ENCODE peak calls at places on chromosome 21, in nine cellular contexts. One of them, this sample, is unnamed.

GRCh38 chr21:17925900-17926299 is 106.7 kb upstream of the C21orf91 start:
- DNase-seq in naive thymus-derived CD4-positive, alpha-beta T cell: no peak
- DNase-seq in esophagus squamous epithelium: no peak
- DNase-seq in iPS DF 6.9: no peak
- DNase-seq in OCI-LY7: peak; percentile 21
- DNase-seq in MM.1S: peak; percentile 63
- DNase-seq in stomach: no peak
- DNase-seq in A549: no peak
- DNase-seq in psoas muscle: no peak
- DNase-seq in this sample: no peak

GRCh38 chr21:34797926-34798595 is 129.3 kb downstream of the CLIC6 start:
- DNase-seq in naive thymus-derived CD4-positive, alpha-beta T cell: no peak
- DNase-seq in esophagus squamous epithelium: no peak
- DNase-seq in iPS DF 6.9: no peak
- DNase-seq in OCI-LY7: no peak
- DNase-seq in MM.1S: no peak
- DNase-seq in stomach: no peak
- DNase-seq in A549: no peak
- DNase-seq in psoas muscle: no peak
- DNase-seq in this sample: no peak

GRCh38 chr21:25897383-25897782 is 162.6 kb downstream of the GABPA start:
- DNase-seq in naive thymus-derived CD4-positive, alpha-beta T cell: no peak
- DNase-seq in esophagus squamous epithelium: no peak
- DNase-seq in iPS DF 6.9: no peak
- DNase-seq in OCI-LY7: no peak
- DNase-seq in MM.1S: no peak
- DNase-seq in stomach: no peak
- DNase-seq in A549: no peak
- DNase-seq in psoas muscle: no peak
- DNase-seq in this sample: no peak

GRCh38 chr21:17819114-17819877 is at the start of gene C21orf91:
- DNase-seq in naive thymus-derived CD4-positive, alpha-beta T cell: peak; percentile 92
- DNase-seq in esophagus squamous epithelium: peak; percentile 43
- DNase-seq in iPS DF 6.9: peak; percentile 13
- DNase-seq in OCI-LY7: peak; percentile 94
- DNase-seq in MM.1S: peak; percentile 83
- DNase-seq in stomach: peak; percentile 87
- DNase-seq in A549: peak; percentile 58
- DNase-seq in psoas muscle: peak; percentile 91
- DNase-seq in this sample: peak; percentile 88

GRCh38 chr21:41808846-41809245 is 42.0 kb upstream of the RIPK4 start:
- DNase-seq in naive thymus-derived CD4-positive, alpha-beta T cell: no peak
- DNase-seq in esophagus squamous epithelium: no peak
- DNase-seq in iPS DF 6.9: no peak
- DNase-seq in OCI-LY7: no peak
- DNase-seq in MM.1S: no peak
- DNase-seq in stomach: no peak
- DNase-seq in A549: no peak
- DNase-seq in psoas muscle: no peak
- DNase-seq in this sample: no peak

GRCh38 chr21:32325706-32326105 is 27.1 kb downstream of the MRAP start:
- DNase-seq in naive thymus-derived CD4-positive, alpha-beta T cell: no peak
- DNase-seq in esophagus squamous epithelium: no peak
- DNase-seq in iPS DF 6.9: no peak
- DNase-seq in OCI-LY7: no peak
- DNase-seq in MM.1S: no peak
- DNase-seq in stomach: no peak
- DNase-seq in A549: no peak
- DNase-seq in psoas muscle: no peak
- DNase-seq in this sample: peak; percentile 15

GRCh38 chr21:18249542-18250152 is 5.0 kb downstream of the CHODL start:
- DNase-seq in naive thymus-derived CD4-positive, alpha-beta T cell: no peak
- DNase-seq in esophagus squamous epithelium: no peak
- DNase-seq in iPS DF 6.9: no peak
- DNase-seq in OCI-LY7: no peak
- DNase-seq in MM.1S: peak; percentile 56
- DNase-seq in stomach: no peak
- DNase-seq in A549: no peak
- DNase-seq in psoas muscle: no peak
- DNase-seq in this sample: peak; percentile 53

GRCh38 chr21:42191064-42191463 is 27.9 kb upstream of the ABCG1 start:
- DNase-seq in naive thymus-derived CD4-positive, alpha-beta T cell: no peak
- DNase-seq in esophagus squamous epithelium: no peak
- DNase-seq in iPS DF 6.9: no peak
- DNase-seq in OCI-LY7: no peak
- DNase-seq in MM.1S: no peak
- DNase-seq in stomach: no peak
- DNase-seq in A549: no peak
- DNase-seq in psoas muscle: no peak
- DNase-seq in this sample: no peak

GRCh38 chr21:46111193-46111571 is 13.3 kb downstream of the COL6A2 start:
- DNase-seq in naive thymus-derived CD4-positive, alpha-beta T cell: no peak
- DNase-seq in esophagus squamous epithelium: no peak
- DNase-seq in iPS DF 6.9: no peak
- DNase-seq in OCI-LY7: no peak
- DNase-seq in MM.1S: no peak
- DNase-seq in stomach: peak; percentile 17
- DNase-seq in A549: no peak
- DNase-seq in psoas muscle: no peak
- DNase-seq in this sample: peak; percentile 35

GRCh38 chr21:46110499-46111192 is 12.7 kb downstream of the COL6A2 start:
- DNase-seq in naive thymus-derived CD4-positive, alpha-beta T cell: no peak
- DNase-seq in esophagus squamous epithelium: no peak
- DNase-seq in iPS DF 6.9: no peak
- DNase-seq in OCI-LY7: no peak
- DNase-seq in MM.1S: no peak
- DNase-seq in stomach: peak; percentile 21
- DNase-seq in A549: no peak
- DNase-seq in psoas muscle: peak; percentile 25
- DNase-seq in this sample: peak; percentile 46

GRCh38 chr21:46109251-46110221 is 11.6 kb downstream of the COL6A2 start:
- DNase-seq in naive thymus-derived CD4-positive, alpha-beta T cell: no peak
- DNase-seq in esophagus squamous epithelium: no peak
- DNase-seq in iPS DF 6.9: no peak
- DNase-seq in OCI-LY7: no peak
- DNase-seq in MM.1S: no peak
- DNase-seq in stomach: peak; percentile 9
- DNase-seq in A549: no peak
- DNase-seq in psoas muscle: no peak
- DNase-seq in this sample: peak; percentile 32

GRCh38 chr21:46111857-46112730 is 14.2 kb downstream of the COL6A2 start:
- DNase-seq in naive thymus-derived CD4-positive, alpha-beta T cell: no peak
- DNase-seq in esophagus squamous epithelium: no peak
- DNase-seq in iPS DF 6.9: no peak
- DNase-seq in OCI-LY7: no peak
- DNase-seq in MM.1S: no peak
- DNase-seq in stomach: peak; percentile 24
- DNase-seq in A549: no peak
- DNase-seq in psoas muscle: peak; percentile 15
- DNase-seq in this sample: no peak

GRCh38 chr21:46108827-46109226 is 10.9 kb downstream of the COL6A2 start:
- DNase-seq in naive thymus-derived CD4-positive, alpha-beta T cell: no peak
- DNase-seq in esophagus squamous epithelium: no peak
- DNase-seq in iPS DF 6.9: no peak
- DNase-seq in OCI-LY7: no peak
- DNase-seq in MM.1S: no peak
- DNase-seq in stomach: peak; percentile 7
- DNase-seq in A549: no peak
- DNase-seq in psoas muscle: no peak
- DNase-seq in this sample: peak; percentile 32
- H3K9me3 ChIP-seq in naive thymus-derived CD4-positive, alpha-beta T cell: peaks cover 6% of the 10 kb centered on the region
- H3K9me3 ChIP-seq in esophagus squamous epithelium: no peaks in the 10 kb centered on the region
- H3K9me3 ChIP-seq in iPS DF 6.9: no peaks in the 10 kb centered on the region
- H3K9me3 ChIP-seq in OCI-LY7: peaks cover 7% of the 10 kb centered on the region
- H3K9me3 ChIP-seq in MM.1S: no peaks in the 10 kb centered on the region
- H3K9me3 ChIP-seq in stomach: peaks cover 20% of the 10 kb centered on the region
- H3K9me3 ChIP-seq in A549: peaks cover 2% of the 10 kb centered on the region
- H3K9me3 ChIP-seq in psoas muscle: peaks cover 7% of the 10 kb centered on the region
- H3K9me3 ChIP-seq in this sample: peaks cover 57% of the 10 kb centered on the region

GRCh38 chr21:37227071-37228002 is 39.8 kb downstream of the VPS26C start:
- DNase-seq in naive thymus-derived CD4-positive, alpha-beta T cell: no peak
- DNase-seq in esophagus squamous epithelium: no peak
- DNase-seq in iPS DF 6.9: no peak
- DNase-seq in OCI-LY7: no peak
- DNase-seq in MM.1S: no peak
- DNase-seq in stomach: no peak
- DNase-seq in A549: no peak
- DNase-seq in psoas muscle: no peak
- DNase-seq in this sample: no peak

GRCh38 chr21:37224861-37225260 is 42.3 kb downstream of the VPS26C start:
- DNase-seq in naive thymus-derived CD4-positive, alpha-beta T cell: no peak
- DNase-seq in esophagus squamous epithelium: no peak
- DNase-seq in iPS DF 6.9: no peak
- DNase-seq in OCI-LY7: no peak
- DNase-seq in MM.1S: no peak
- DNase-seq in stomach: no peak
- DNase-seq in A549: no peak
- DNase-seq in psoas muscle: no peak
- DNase-seq in this sample: no peak

GRCh38 chr21:37226356-37226920 is 40.7 kb downstream of the VPS26C start:
- DNase-seq in naive thymus-derived CD4-positive, alpha-beta T cell: no peak
- DNase-seq in esophagus squamous epithelium: no peak
- DNase-seq in iPS DF 6.9: no peak
- DNase-seq in OCI-LY7: no peak
- DNase-seq in MM.1S: no peak
- DNase-seq in stomach: no peak
- DNase-seq in A549: no peak
- DNase-seq in psoas muscle: no peak
- DNase-seq in this sample: no peak

GRCh38 chr21:37223804-37224345 is 43.3 kb downstream of the VPS26C start:
- DNase-seq in naive thymus-derived CD4-positive, alpha-beta T cell: no peak
- DNase-seq in esophagus squamous epithelium: no peak
- DNase-seq in iPS DF 6.9: no peak
- DNase-seq in OCI-LY7: no peak
- DNase-seq in MM.1S: no peak
- DNase-seq in stomach: no peak
- DNase-seq in A549: no peak
- DNase-seq in psoas muscle: no peak
- DNase-seq in this sample: no peak

DNA sequence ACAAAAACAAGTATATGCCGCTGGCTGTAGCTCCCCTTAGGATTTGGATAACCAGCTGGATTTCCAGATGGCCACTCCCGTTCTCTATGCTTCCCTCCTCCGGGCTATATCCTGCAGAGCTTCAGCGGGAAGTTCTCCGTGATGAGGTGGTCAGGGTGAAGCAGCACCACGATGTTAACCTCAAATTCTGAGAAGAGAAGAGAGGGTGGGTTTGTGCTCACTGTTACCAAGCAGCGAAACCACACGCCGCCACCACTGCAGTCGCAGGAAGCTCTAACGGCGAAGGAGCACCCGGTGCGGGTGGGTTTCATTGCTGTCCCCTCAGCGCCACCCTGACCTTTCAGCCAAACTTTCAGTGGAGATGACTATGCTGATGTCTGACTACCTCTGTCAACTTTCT is 41.7 kb downstream of the VPS26C start:
- DNase-seq in naive thymus-derived CD4-positive, alpha-beta T cell: peak; percentile 48
- DNase-seq in esophagus squamous epithelium: no peak
- DNase-seq in iPS DF 6.9: no peak
- DNase-seq in OCI-LY7: no peak
- DNase-seq in MM.1S: no peak
- DNase-seq in stomach: no peak
- DNase-seq in A549: no peak
- DNase-seq in psoas muscle: no peak
- DNase-seq in this sample: no peak
- H3K27ac ChIP-seq in naive thymus-derived CD4-positive, alpha-beta T cell: peak overlapping the region; percentile 64
- H3K27ac ChIP-seq in esophagus squamous epithelium: no peak overlapping the region
- H3K27ac ChIP-seq in iPS DF 6.9: no peak overlapping the region
- H3K27ac ChIP-seq in OCI-LY7: no peak overlapping the region
- H3K27ac ChIP-seq in MM.1S: no peak overlapping the region
- H3K27ac ChIP-seq in stomach: no peak overlapping the region
- H3K27ac ChIP-seq in A549: no peak overlapping the region
- H3K27ac ChIP-seq in psoas muscle: no peak overlapping the region
- H3K27ac ChIP-seq in this sample: no peak overlapping the region

GRCh38 chr21:36552458-36552800 is 72.5 kb upstream of the CLDN14 start:
- DNase-seq in naive thymus-derived CD4-positive, alpha-beta T cell: no peak
- DNase-seq in esophagus squamous epithelium: no peak
- DNase-seq in iPS DF 6.9: no peak
- DNase-seq in OCI-LY7: no peak
- DNase-seq in MM.1S: no peak
- DNase-seq in stomach: no peak
- DNase-seq in A549: no peak
- DNase-seq in psoas muscle: no peak
- DNase-seq in this sample: no peak

GRCh38 chr21:36555199-36555598 is 75.3 kb upstream of the CLDN14 start:
- DNase-seq in naive thymus-derived CD4-positive, alpha-beta T cell: no peak
- DNase-seq in esophagus squamous epithelium: no peak
- DNase-seq in iPS DF 6.9: no peak
- DNase-seq in OCI-LY7: no peak
- DNase-seq in MM.1S: no peak
- DNase-seq in stomach: no peak
- DNase-seq in A549: no peak
- DNase-seq in psoas muscle: no peak
- DNase-seq in this sample: no peak

GRCh38 chr21:36554411-36555157 is 74.7 kb upstream of the CLDN14 start:
- DNase-seq in naive thymus-derived CD4-positive, alpha-beta T cell: no peak
- DNase-seq in esophagus squamous epithelium: no peak
- DNase-seq in iPS DF 6.9: no peak
- DNase-seq in OCI-LY7: no peak
- DNase-seq in MM.1S: no peak
- DNase-seq in stomach: no peak
- DNase-seq in A549: no peak
- DNase-seq in psoas muscle: no peak
- DNase-seq in this sample: peak; percentile 64

GRCh38 chr21:36551731-36552457 is 72.0 kb upstream of the CLDN14 start:
- DNase-seq in naive thymus-derived CD4-positive, alpha-beta T cell: no peak
- DNase-seq in esophagus squamous epithelium: no peak
- DNase-seq in iPS DF 6.9: no peak
- DNase-seq in OCI-LY7: no peak
- DNase-seq in MM.1S: no peak
- DNase-seq in stomach: no peak
- DNase-seq in A549: no peak
- DNase-seq in psoas muscle: no peak
- DNase-seq in this sample: no peak

DNA sequence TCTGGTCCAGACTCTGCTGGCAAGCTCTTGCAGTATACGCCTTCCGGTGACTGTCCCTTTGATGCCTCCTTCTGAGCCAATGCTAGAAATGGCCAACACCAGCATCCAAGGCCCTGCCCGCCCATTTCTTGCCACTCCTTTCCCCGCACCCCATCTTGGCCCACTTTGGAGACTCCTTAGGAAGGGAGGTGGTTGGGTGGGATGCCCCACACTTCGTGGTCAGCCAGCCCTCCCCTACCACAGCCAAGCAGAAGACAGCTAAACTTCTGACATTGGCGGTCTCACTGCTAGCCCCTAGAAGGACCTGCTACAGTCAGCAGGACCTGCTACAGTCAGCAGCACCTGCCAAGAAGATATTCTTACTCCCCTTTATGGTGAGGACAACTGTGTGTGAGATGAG is 73.5 kb upstream of the CLDN14 start:
- DNase-seq in naive thymus-derived CD4-positive, alpha-beta T cell: no peak
- DNase-seq in esophagus squamous epithelium: no peak
- DNase-seq in iPS DF 6.9: no peak
- DNase-seq in OCI-LY7: no peak
- DNase-seq in MM.1S: no peak
- DNase-seq in stomach: no peak
- DNase-seq in A549: no peak
- DNase-seq in psoas muscle: no peak
- DNase-seq in this sample: no peak
- H3K9me3 ChIP-seq in naive thymus-derived CD4-positive, alpha-beta T cell: no peaks in the 10 kb centered on the region
- H3K9me3 ChIP-seq in esophagus squamous epithelium: no peaks in the 10 kb centered on the region
- H3K9me3 ChIP-seq in iPS DF 6.9: no peaks in the 10 kb centered on the region
- H3K9me3 ChIP-seq in OCI-LY7: no peaks in the 10 kb centered on the region
- H3K9me3 ChIP-seq in MM.1S: no peaks in the 10 kb centered on the region
- H3K9me3 ChIP-seq in stomach: no peaks in the 10 kb centered on the region
- H3K9me3 ChIP-seq in A549: no peaks in the 10 kb centered on the region
- H3K9me3 ChIP-seq in psoas muscle: no peaks in the 10 kb centered on the region
- H3K9me3 ChIP-seq in this sample: no peaks in the 10 kb centered on the region

GRCh38 chr21:38898422-38899098 is 92.8 kb downstream of the ETS2 start:
- DNase-seq in naive thymus-derived CD4-positive, alpha-beta T cell: no peak
- DNase-seq in esophagus squamous epithelium: no peak
- DNase-seq in iPS DF 6.9: no peak
- DNase-seq in OCI-LY7: no peak
- DNase-seq in MM.1S: no peak
- DNase-seq in stomach: no peak
- DNase-seq in A549: no peak
- DNase-seq in psoas muscle: no peak
- DNase-seq in this sample: no peak

GRCh38 chr21:38900499-38900898 is 94.8 kb downstream of the ETS2 start:
- DNase-seq in naive thymus-derived CD4-positive, alpha-beta T cell: no peak
- DNase-seq in esophagus squamous epithelium: no peak
- DNase-seq in iPS DF 6.9: no peak
- DNase-seq in OCI-LY7: no peak
- DNase-seq in MM.1S: no peak
- DNase-seq in stomach: no peak
- DNase-seq in A549: no peak
- DNase-seq in psoas muscle: no peak
- DNase-seq in this sample: no peak

GRCh38 chr21:38899277-38899947 is 93.7 kb downstream of the ETS2 start:
- DNase-seq in naive thymus-derived CD4-positive, alpha-beta T cell: no peak
- DNase-seq in esophagus squamous epithelium: no peak
- DNase-seq in iPS DF 6.9: no peak
- DNase-seq in OCI-LY7: no peak
- DNase-seq in MM.1S: no peak
- DNase-seq in stomach: no peak
- DNase-seq in A549: no peak
- DNase-seq in psoas muscle: no peak
- DNase-seq in this sample: no peak

GRCh38 chr21:38894899-38895298 is 89.2 kb downstream of the ETS2 start:
- DNase-seq in naive thymus-derived CD4-positive, alpha-beta T cell: no peak
- DNase-seq in esophagus squamous epithelium: no peak
- DNase-seq in iPS DF 6.9: no peak
- DNase-seq in OCI-LY7: no peak
- DNase-seq in MM.1S: no peak
- DNase-seq in stomach: no peak
- DNase-seq in A549: no peak
- DNase-seq in psoas muscle: no peak
- DNase-seq in this sample: no peak

DNA sequence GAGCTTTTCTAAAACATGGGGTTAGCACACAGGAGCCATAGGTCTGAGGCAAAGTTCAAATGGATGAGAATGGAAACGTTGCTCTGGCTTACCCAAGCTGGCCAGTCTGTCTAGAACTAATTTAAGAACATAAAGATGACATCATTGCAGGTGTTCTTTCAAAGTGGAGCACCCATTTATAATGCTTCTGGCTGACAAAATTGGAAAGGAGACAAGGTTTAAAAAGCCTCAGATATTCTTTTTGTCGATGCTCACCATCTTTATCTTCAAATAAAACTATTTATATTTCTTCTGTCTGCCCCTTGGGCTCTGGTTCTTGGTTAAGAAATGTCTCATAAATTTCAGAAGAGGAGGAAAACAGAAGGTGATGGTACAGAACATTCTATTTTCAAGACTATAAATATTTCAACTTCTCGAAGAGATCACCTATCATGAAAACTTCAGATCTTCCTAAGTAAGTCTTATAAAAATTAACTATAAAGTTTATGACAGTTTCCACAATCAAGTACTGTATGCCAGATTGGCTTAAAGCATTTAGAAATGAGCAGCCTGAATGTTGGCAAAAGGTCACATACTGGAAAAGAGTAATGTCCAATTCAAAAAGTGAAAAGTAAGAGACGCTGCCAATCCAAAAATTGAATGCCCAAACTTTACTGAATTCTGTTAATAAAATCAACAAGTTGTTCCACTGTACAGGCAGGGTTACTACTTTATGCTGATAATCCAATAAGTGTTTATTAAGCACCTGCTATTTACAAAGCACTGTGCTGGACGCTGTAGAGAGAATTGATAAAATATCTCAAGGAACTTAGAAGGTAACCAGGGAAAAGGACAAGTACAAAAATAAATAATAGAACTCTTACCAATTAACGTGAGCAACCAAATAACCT is 92.0 kb downstream of the ETS2 start:
- DNase-seq in naive thymus-derived CD4-positive, alpha-beta T cell: no peak
- DNase-seq in esophagus squamous epithelium: no peak
- DNase-seq in iPS DF 6.9: no peak
- DNase-seq in OCI-LY7: peak; percentile 68
- DNase-seq in MM.1S: peak; percentile 53
- DNase-seq in stomach: no peak
- DNase-seq in A549: no peak
- DNase-seq in psoas muscle: no peak
- DNase-seq in this sample: no peak
- H3K27ac ChIP-seq in naive thymus-derived CD4-positive, alpha-beta T cell: no peak overlapping the region
- H3K27ac ChIP-seq in esophagus squamous epithelium: no peak overlapping the region
- H3K27ac ChIP-seq in iPS DF 6.9: no peak overlapping the region
- H3K27ac ChIP-seq in OCI-LY7: peak overlapping the region; percentile 56
- H3K27ac ChIP-seq in MM.1S: no peak overlapping the region
- H3K27ac ChIP-seq in stomach: no peak overlapping the region
- H3K27ac ChIP-seq in A549: no peak overlapping the region
- H3K27ac ChIP-seq in psoas muscle: peak overlapping the region; percentile 89
- H3K27ac ChIP-seq in this sample: no peak overlapping the region

This sample was measured in endodermal cell.